ENCODE peak calls at places on chromosomes 12 and 14, in seven cellular contexts. W is H9, L is H1, F is mesenchymal stem cell, H is neuronal stem cell, U is IMR-90, K is trophoblast cell. O is an unnamed sample. For H3K4me1, the result is how much of the 10 kb centered on the place peaks cover.

GRCh38 chr12:120439646-120440247 is 1.8 kb downstream of the COX6A1 start:
- DNase-seq in F (peak), K (peak), H (peak), U (peak), L (no peak), W (peak), O (peak)

GRCh38 chr12:10369557-10370150 is 20.2 kb downstream of the KLRK1 start:
- DNase-seq in F (no peak), H (no peak), U (no peak), K (no peak), W (no peak), L (no peak), O (no peak)

GRCh38 chr12:77204055-77204454 is 138.7 kb upstream of the E2F7 start:
- DNase-seq in F (no peak), U (peak), H (no peak), W (peak), K (no peak), L (no peak), O (peak)

GRCh38 chr12:47891356-47891755 is 13.4 kb downstream of the VDR start:
- DNase-seq in H (no peak), W (no peak), L (no peak), U (no peak), K (no peak), F (no peak), O (no peak)

GRCh38 chr14:22558221-22558913 is 30.7 kb downstream of the DAD1 start:
- DNase-seq in W (peak), U (no peak), L (no peak), K (peak), F (no peak), H (no peak), O (peak)

GRCh38 chr12:29176951-29177350 is 27.9 kb downstream of the FAR2 start:
- DNase-seq in W (no peak), L (no peak), H (no peak), K (no peak), F (peak), U (peak), O (no peak)

GRCh38 chr14:33052899-33053400 is 114.3 kb downstream of the NPAS3 start:
- DNase-seq in H (no peak), F (no peak), W (no peak), U (no peak), L (no peak), K (no peak), O (no peak)

GRCh38 chr12:108638141-108638823 is 4.6 kb upstream of the SELPLG start:
- DNase-seq in W (peak), H (peak), F (no peak), L (peak), U (no peak), K (no peak), O (no peak)

GRCh38 chr12:14845350-14845750 is 2.0 kb upstream of the ART4 start:
- DNase-seq in F (peak), L (no peak), U (peak), K (peak), W (no peak), H (peak), O (peak)

GRCh38 chr12:60805340-60805739 is 1209.5 kb downstream of the SLC16A7 start:
- DNase-seq in U (no peak), W (no peak), F (no peak), L (no peak), K (no peak), H (no peak), O (no peak)

GRCh38 chr14:22977684-22978486 is 4.5 kb downstream of the AJUBA start:
- DNase-seq in L (peak), K (peak), F (peak), H (peak), U (peak), W (peak), O (peak)

GRCh38 chr14:72454388-72454787 is 439.5 kb downstream of the DPF3 start:
- DNase-seq in F (no peak), H (no peak), U (no peak), L (no peak), K (no peak), W (no peak), O (peak)

GRCh38 chr12:105107176-105107496 is 395 bp upstream of the WASHC4 start:
- DNase-seq in F (peak), H (peak), W (no peak), K (no peak), U (peak), L (no peak), O (no peak)

GRCh38 chr12:95380997-95381786 is 92.8 kb upstream of the METAP2 start:
- DNase-seq in L (no peak), W (no peak), H (no peak), U (no peak), F (no peak), K (peak), O (no peak)

GRCh38 chr14:21090194-21090939 is 8.1 kb downstream of the ZNF219 start:
- DNase-seq in H (no peak), W (peak), K (peak), F (no peak), U (no peak), L (no peak), O (peak)

GRCh38 chr14:19851365-19851764 is 23.6 kb upstream of the OR4K2 start:
- DNase-seq in K (peak), W (no peak), U (no peak), F (no peak), L (no peak), H (no peak), O (no peak)

GRCh38 chr14:85595981-85596380 is 66.0 kb downstream of the FLRT2 start:
- DNase-seq in W (no peak), H (no peak), K (no peak), L (no peak), F (no peak), U (no peak), O (no peak)

GRCh38 chr14:104676130-104676693 is 13.2 kb upstream of the INF2 start:
- DNase-seq in W (no peak), K (no peak), L (no peak), H (no peak), U (no peak), F (no peak), O (no peak)

GRCh38 chr14:55117816-55118441 is 11.1 kb upstream of the LGALS3 start:
- DNase-seq in K (peak), U (no peak), H (no peak), L (no peak), W (no peak), F (peak), O (no peak)

GRCh38 chr12:91204416-91204815 is 21.8 kb upstream of the DCN start:
- DNase-seq in L (no peak), U (peak), K (no peak), H (no peak), F (no peak), W (no peak), O (no peak)

GRCh38 chr12:52915637-52916036 is 10.8 kb upstream of the KRT8 start:
- DNase-seq in F (no peak), U (no peak), L (no peak), K (no peak), H (no peak), W (no peak), O (no peak)

DNA sequence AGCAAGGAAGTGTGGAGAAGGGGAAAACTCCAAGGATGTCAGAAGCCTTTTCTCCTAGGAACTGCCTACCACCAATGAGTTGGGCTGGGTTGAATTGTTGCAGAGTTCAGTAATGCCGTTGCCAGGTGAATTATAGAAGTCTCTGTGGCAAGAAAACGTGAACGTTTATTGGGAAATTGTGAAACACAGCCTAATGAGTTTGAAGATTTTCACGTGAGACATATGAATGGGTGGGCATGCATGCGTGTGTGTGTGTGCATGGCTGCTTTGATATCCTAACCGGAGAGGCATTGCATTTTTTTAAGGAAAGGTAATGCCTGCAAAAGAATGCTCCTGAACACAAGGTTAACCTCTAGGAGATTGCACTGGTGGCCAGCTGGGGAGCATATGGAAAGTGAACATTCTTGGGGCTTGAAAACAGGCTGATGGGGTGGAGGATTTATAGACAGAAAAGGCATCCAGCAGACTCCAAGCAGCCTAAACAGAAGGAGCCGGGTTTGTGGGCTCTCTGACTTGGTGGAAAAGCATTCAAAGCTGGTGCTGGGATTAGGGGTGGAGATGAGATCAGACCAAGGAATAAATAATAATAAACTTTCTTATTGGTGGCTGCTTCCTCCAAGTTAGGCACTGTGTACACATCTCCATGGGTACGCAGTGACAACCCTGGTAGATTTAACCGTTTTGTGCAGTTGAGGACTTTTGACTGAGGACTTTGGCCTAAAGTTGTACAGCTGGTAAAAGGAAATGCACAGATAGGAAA is 67.8 kb downstream of the NTF3 start:
- DNase-seq in W (no peak), K (no peak), F (peak), L (no peak), U (peak), H (no peak), O (no peak)
- H3K18ac ChIP-seq in W (no peak), K (no peak), F (peak), L (no peak), U (peak), H (no peak), O (no peak)

DNA sequence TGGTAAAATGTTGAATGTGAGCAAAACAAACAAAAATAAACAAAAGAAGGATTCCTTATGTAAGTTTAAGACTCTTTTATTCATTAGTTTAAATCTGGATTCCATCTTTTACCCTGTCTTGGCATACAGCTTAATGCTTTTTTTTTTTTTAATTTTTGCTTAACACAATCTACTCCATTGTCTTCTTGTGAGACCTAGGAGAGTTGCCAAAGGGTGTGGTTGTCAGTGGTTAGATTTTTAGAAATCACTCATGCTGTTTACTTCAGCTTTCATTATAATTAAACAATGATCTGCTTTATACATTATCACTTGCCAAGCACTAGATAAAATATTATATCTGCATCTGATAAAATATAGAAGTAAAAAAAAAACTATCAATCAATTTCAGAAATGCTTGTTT is 77.7 kb upstream of the KITLG start:
- DNase-seq in W (no peak), L (no peak), H (no peak), F (no peak), K (no peak), U (no peak), O (no peak)
- H3K4me1 ChIP-seq in W (under half), L (under half), H (under half), F (under half), K (under half), U (under half), O (under half)

GRCh38 chr14:77107228-77107627 is 9.2 kb downstream of the CIPC start:
- DNase-seq in F (no peak), L (no peak), K (no peak), H (no peak), W (no peak), U (no peak), O (no peak)
- H3K18ac ChIP-seq in F (no peak), L (no peak), K (no peak), H (no peak), W (no peak), U (no peak), O (no peak)

GRCh38 chr14:101770183-101770582 is 8.7 kb downstream of the PPP2R5C start:
- DNase-seq in L (no peak), H (no peak), W (no peak), U (no peak), K (no peak), F (no peak), O (no peak)
- H3K4me1 ChIP-seq in L (under half), H (under half), W (under half), U (under half), K (under half), F (under half), O (under half)

DNA sequence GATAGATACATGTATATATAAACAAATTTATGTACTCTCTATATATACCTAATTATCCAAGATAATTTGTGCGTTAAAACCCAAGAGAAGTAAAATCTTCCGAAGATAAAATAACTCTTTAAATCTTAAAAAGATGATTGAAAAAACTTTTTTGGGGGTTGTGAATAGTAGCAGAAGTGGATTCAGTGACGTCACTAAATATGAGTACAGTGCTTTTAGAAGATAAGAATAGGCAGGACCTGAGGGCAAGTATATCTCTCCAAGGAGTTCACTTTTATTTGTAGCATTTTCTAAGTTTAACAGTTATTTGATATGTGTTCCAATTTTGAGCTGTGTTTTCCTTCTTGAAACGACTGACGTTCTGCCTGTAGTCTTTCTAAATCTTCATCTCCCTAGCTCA is 319.8 kb downstream of the PPFIA2 start:
- DNase-seq in F (no peak), U (no peak), K (no peak), H (no peak), W (no peak), L (no peak), O (no peak)
- H3K18ac ChIP-seq in F (no peak), U (no peak), K (no peak), H (no peak), W (no peak), L (no peak), O (no peak)

O was measured in mesendoderm.